ENCODE peak calls at places on chromosomes 7 and 10, in seven cellular contexts. Z is colonic mucosa, J is SJSA1, K is psoas muscle, Q is GM12865, N is cardiac muscle cell, T is astrocyte of the spinal cord. W is an unnamed sample.

GRCh38 chr7:111459757-111460280 is 102.5 kb downstream of the IMMP2L start:
- DNase-seq in Z (no peak), J (no peak), K (no peak), Q (no peak), N (peak), T (no peak), W (no peak)

GRCh38 chr7:12709731-12710502 is 22.5 kb downstream of the ARL4A start:
- DNase-seq in Z (no peak), J (no peak), K (no peak), Q (no peak), N (peak), T (peak), W (no peak)

GRCh38 chr10:27820637-27821036 is 75.0 kb upstream of the MKX start:
- DNase-seq in Z (no peak), J (no peak), K (no peak), Q (no peak), N (no peak), T (no peak), W (no peak)

GRCh38 chr10:49414496-49414895 is 18.6 kb upstream of the DRGX start:
- DNase-seq in Z (no peak), J (no peak), K (no peak), Q (no peak), N (no peak), T (no peak), W (no peak)

GRCh38 chr10:90718185-90718584 is 139.7 kb downstream of the HTR7 start:
- DNase-seq in Z (no peak), J (no peak), K (no peak), Q (no peak), N (peak), T (peak), W (no peak)

GRCh38 chr10:59434463-59435326 is 72.3 kb upstream of the FAM13C start:
- DNase-seq in Z (no peak), J (peak), K (no peak), Q (no peak), N (peak), T (peak), W (no peak)

GRCh38 chr7:105920766-105921165 is 42.3 kb upstream of the CDHR3 start:
- DNase-seq in Z (no peak), J (no peak), K (no peak), Q (no peak), N (no peak), T (peak), W (no peak)

GRCh38 chr7:44801890-44802289 is 5.4 kb downstream of the PPIA start:
- DNase-seq in Z (no peak), J (no peak), K (no peak), Q (no peak), N (peak), T (no peak), W (no peak)

GRCh38 chr10:9294132-9294663 is 1239.7 kb downstream of the GATA3 start:
- DNase-seq in Z (no peak), J (no peak), K (no peak), Q (peak), N (no peak), T (no peak), W (no peak)

GRCh38 chr10:132409667-132410028 is 12.6 kb downstream of the PWWP2B start:
- DNase-seq in Z (no peak), J (no peak), K (no peak), Q (no peak), N (no peak), T (no peak), W (no peak)

GRCh38 chr10:111161109-111161874 is 84.5 kb downstream of the ADRA2A start:
- DNase-seq in Z (no peak), J (no peak), K (no peak), Q (no peak), N (no peak), T (no peak), W (no peak)

GRCh38 chr10:127044191-127044590 is 139.0 kb downstream of the DOCK1 start:
- DNase-seq in Z (peak), J (no peak), K (no peak), Q (no peak), N (no peak), T (no peak), W (no peak)

GRCh38 chr10:9096288-9096687 is 1041.8 kb downstream of the GATA3 start:
- DNase-seq in Z (no peak), J (no peak), K (no peak), Q (no peak), N (no peak), T (no peak), W (peak)

GRCh38 chr10:102324061-102324460 is 71.4 kb upstream of the NFKB2 start:
- DNase-seq in Z (no peak), J (no peak), K (no peak), Q (no peak), N (peak), T (no peak), W (no peak)

GRCh38 chr7:42198974-42199668 is 37.9 kb downstream of the GLI3 start:
- DNase-seq in Z (no peak), J (no peak), K (no peak), Q (no peak), N (no peak), T (peak), W (peak)

GRCh38 chr7:140512317-140513000 is 33.2 kb upstream of the MKRN1 start:
- DNase-seq in Z (peak), J (no peak), K (no peak), Q (no peak), N (peak), T (no peak), W (peak)

GRCh38 chr7:99379043-99379577 is 4.6 kb downstream of the ARPC1B start:
- DNase-seq in Z (peak), J (peak), K (peak), Q (peak), N (peak), T (peak), W (no peak)

GRCh38 chr10:34814228-34815173 is 595 bp downstream of the PARD3 start:
- DNase-seq in Z (peak), J (peak), K (peak), Q (no peak), N (peak), T (peak), W (no peak)

GRCh38 chr10:34817054-34817453 is 2.0 kb upstream of the PARD3 start:
- DNase-seq in Z (no peak), J (no peak), K (no peak), Q (no peak), N (no peak), T (no peak), W (no peak)

GRCh38 chr10:34816067-34817002 is 1.2 kb upstream of the PARD3 start:
- DNase-seq in Z (peak), J (peak), K (peak), Q (no peak), N (peak), T (peak), W (no peak)

GRCh38 chr10:34813626-34814227 is 1.4 kb downstream of the PARD3 start:
- DNase-seq in Z (peak), J (peak), K (no peak), Q (no peak), N (peak), T (peak), W (no peak)

DNA sequence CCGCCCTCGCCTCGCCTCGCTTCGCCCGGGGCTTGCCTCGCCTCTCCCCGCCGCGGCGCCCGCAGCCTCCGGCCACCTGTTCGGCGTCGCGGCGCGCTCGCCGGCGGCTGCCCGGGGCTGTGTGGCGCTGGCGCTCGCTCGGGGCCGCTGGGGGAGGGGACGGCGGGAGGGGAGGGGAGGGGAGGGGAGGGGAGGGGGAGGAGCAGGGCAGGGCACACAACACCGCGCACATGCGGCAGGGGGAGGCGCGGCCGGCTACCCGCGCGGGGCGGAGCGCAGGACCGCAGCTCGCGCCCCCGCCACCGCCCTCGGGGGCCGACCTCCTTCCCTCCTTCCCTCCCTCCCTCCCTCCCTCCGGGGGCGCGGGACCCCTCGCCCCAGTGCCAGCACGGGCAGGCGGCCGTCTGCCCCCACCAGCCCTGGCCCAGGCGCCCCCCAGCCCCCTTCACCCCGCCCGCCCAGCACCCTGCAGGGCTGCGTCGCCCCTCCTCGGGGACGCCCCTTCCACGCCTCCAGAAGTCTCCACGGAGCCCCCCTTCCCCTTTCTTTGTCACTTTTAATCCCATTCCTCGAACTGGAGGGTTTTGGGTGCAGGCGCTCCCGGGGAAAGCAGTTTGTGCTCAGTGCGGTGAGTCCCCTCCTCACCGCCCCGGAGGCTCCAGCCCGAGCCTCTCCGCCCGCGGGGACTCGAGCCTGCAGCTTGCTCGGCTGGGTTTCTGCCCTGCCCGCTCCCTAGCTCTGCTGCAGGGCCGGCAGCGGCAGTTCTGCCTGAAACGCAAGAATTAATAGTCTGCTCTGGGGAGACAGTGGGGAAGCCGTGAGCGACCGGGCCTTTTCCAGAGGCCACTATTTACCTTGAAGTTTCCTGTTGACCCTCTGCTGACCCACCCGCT is at the start of gene PARD3:
- DNase-seq in Z (peak), J (peak), K (peak), Q (peak), N (peak), T (peak), W (peak)
- H3K4me3 ChIP-seq in Z (peak), J (peak), K (peak), Q (peak), N (peak), T (peak), W (peak)

DNA sequence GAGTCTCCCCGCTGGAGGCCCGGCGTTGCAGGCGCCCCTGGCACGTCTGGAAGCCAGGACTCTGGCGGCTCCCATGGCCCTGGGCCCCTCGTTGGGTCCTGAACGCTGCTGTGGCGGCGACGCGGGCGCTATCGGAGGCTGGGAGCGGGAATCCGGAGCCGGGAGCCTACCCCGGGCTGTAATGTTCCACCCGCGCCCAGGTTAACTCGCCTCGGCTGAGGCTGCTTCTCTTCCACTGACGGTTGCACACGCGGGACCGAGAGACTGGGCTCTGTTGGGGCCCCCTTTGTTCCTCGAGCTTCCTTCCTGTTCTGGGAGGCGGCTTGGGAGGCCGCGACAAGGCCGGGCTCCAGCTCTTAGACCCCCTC is 1.3 kb upstream of the HOXA5 start:
- DNase-seq in Z (peak), J (no peak), K (peak), Q (no peak), N (no peak), T (no peak), W (no peak)
- H3K4me3 ChIP-seq in Z (peak), J (no peak), K (peak), Q (no peak), N (no peak), T (peak), W (no peak)

GRCh38 chr7:7630626-7631329 is 9.8 kb upstream of the UMAD1 start:
- DNase-seq in Z (no peak), J (no peak), K (no peak), Q (no peak), N (no peak), T (no peak), W (no peak)
- H3K4me3 ChIP-seq in Z (no peak), J (no peak), K (no peak), Q (no peak), N (no peak), T (no peak), W (no peak)

GRCh38 chr10:54799491-54799890 is 1.5 kb downstream of the PCDH15 start:
- DNase-seq in Z (no peak), J (no peak), K (no peak), Q (no peak), N (no peak), T (no peak), W (no peak)

GRCh38 chr10:54796876-54797275 is 4.2 kb downstream of the PCDH15 start:
- DNase-seq in Z (no peak), J (no peak), K (no peak), Q (no peak), N (no peak), T (no peak), W (no peak)

GRCh38 chr10:54797636-54798395 is 3.2 kb downstream of the PCDH15 start:
- DNase-seq in Z (no peak), J (no peak), K (no peak), Q (no peak), N (peak), T (peak), W (no peak)

GRCh38 chr10:54800677-54801480 is at the start of gene PCDH15:
- DNase-seq in Z (no peak), J (no peak), K (no peak), Q (peak), N (peak), T (peak), W (peak)
- H3K4me3 ChIP-seq in Z (no peak), J (no peak), K (no peak), Q (no peak), N (no peak), T (no peak), W (no peak)

DNA sequence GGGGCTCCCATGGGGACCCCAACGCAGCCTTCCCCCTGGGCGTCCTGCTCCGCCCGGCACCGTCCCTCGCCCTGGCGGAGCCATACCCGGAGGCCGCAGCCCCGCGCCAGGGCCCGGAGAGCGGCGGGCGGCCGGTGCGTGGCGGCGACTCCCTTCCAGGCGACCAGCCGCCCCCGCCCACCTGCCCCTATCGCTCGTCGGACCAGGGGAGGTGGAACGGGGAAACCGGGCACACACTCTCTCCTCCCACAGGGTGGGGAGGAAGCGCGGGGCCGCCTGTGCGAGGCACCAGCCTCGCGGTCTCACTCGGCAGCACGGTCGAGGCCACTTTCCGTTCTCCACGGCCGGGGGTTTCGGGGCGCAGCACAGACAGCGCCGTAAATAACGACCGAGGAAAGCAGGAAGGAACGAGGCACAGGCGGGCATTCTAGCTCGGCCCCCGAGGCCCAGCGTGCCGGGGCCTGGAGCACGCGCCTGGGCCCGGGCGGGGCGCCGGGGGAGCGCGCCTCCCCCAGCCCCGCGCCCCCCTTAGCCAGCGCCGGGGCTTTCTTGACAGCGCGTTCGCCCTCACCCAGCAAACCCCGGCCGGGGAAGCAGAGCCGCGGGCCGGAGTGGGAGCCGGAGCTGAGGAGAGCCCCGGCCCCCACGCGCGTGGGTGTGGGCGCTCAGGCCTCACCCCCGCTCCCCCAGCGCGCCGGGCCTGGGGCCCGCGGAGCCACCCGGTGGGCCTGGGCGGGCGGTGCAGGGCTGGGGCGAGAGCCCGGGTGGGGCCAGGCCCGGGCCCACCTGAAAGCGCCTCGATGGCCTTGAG is 936 bp downstream of the IGF2BP3 start:
- DNase-seq in Z (no peak), J (peak), K (no peak), Q (peak), N (peak), T (no peak), W (no peak)
- H3K4me3 ChIP-seq in Z (peak), J (peak), K (peak), Q (peak), N (peak), T (peak), W (peak)

GRCh38 chr10:5450605-5451384 is 38.4 kb downstream of the NET1 start:
- DNase-seq in Z (no peak), J (no peak), K (no peak), Q (no peak), N (no peak), T (no peak), W (no peak)

GRCh38 chr10:5448333-5449048 is 36.1 kb downstream of the NET1 start:
- DNase-seq in Z (no peak), J (no peak), K (no peak), Q (no peak), N (no peak), T (no peak), W (no peak)

GRCh38 chr10:5447611-5448071 is 35.3 kb downstream of the NET1 start:
- DNase-seq in Z (no peak), J (peak), K (no peak), Q (peak), N (no peak), T (no peak), W (peak)

GRCh38 chr10:5449823-5450222 is 37.5 kb downstream of the NET1 start:
- DNase-seq in Z (no peak), J (peak), K (no peak), Q (no peak), N (peak), T (peak), W (no peak)

DNA sequence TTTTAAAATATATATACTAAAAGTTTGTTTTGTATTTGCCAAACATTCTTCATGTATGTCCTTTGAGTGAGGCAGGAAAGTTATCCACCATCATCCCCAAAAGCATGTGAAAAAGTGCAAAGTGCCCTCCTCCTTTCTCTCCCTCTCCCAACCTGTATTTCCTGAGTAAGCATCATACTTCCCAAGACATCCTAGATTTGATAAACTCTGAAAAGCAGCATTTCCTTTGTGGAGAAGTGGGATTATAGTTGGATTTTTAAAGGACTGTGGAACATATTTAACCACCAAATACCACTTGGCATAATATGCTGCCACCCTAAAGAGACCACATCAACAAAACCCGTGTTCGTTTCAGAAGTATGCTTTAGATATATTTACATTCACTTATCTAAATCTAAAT is 36.9 kb downstream of the NET1 start:
- DNase-seq in Z (no peak), J (no peak), K (no peak), Q (no peak), N (no peak), T (no peak), W (no peak)
- H3K4me3 ChIP-seq in Z (peak), J (no peak), K (peak), Q (no peak), N (no peak), T (peak), W (no peak)

DNA sequence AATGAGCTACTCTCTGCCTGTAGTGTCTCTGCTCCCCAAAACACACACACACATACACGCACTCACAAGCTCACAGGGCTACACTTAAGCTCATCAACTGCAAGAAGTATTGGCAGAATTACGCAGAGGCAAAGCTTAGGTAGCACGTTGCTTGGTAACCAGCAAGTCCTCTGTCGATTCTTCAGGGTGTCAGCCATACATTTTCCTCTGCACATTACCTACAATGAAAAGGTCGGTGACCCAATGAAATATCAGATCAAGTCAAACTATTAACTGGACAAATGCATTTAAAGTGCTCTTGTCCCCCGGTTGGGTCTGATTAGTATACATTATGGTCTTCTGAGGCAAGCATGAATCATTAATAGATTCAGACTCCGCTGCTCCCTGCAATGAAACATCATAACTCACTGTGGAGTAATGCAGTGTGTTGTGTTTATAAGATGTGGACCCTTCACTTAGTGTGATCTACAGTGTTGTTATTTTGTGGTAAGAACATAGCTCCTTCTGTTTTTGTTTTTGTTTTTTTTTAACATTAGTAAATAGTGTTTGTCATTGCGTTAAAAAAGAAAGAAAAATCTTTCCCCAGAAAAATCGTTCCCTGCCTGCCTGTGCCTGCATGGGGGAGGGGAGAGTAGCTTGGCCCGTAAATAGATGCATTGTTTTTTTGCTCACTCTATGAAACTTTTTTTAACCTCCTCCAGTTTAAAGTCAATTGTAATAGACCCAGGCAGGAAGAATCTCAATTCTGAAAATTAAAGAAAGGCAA is 325.5 kb downstream of the SFMBT2 start:
- DNase-seq in Z (no peak), J (no peak), K (no peak), Q (no peak), N (no peak), T (peak), W (no peak)
- H3K4me3 ChIP-seq in Z (no peak), J (no peak), K (peak), Q (no peak), N (no peak), T (no peak), W (no peak)

W was measured in Jurkat, Clone E6-1.